ENCODE peak calls at places on chromosomes 5 and 9, in eight cellular contexts. J is AG04450; D is Ammon's horn; F is HEK293T; A is NCI-H1105 treated with DMSO at 0.1 percent for 48 hours; Y is prostate gland; L is effector CD4-positive, alpha-beta T cell; N is GM23248. X is an unnamed sample.

GRCh38 chr5:139050432-139050831 is 147.7 kb downstream of the SIL1 start:
- DNase-seq in J (no peak), N (no peak), Y (no peak), D (no peak), F (no peak), L (no peak), A (no peak), X (no peak)

GRCh38 chr5:78691073-78691960 is 42.7 kb upstream of the LHFPL2 start:
- DNase-seq in L (no peak), Y (no peak), D (no peak), F (no peak), N (no peak), J (no peak), A (no peak), X (peak; percentile 35)

GRCh38 chr9:84404095-84404686 is 63.6 kb upstream of the SLC28A3 start:
- DNase-seq in L (no peak), J (no peak), D (no peak), A (no peak), F (peak; percentile 65), N (peak; percentile 10), Y (no peak), X (no peak)

GRCh38 chr9:125325821-125326220 is 64.2 kb downstream of the GAPVD1 start:
- DNase-seq in L (no peak), D (no peak), F (no peak), N (peak; percentile 17), J (no peak), A (no peak), Y (no peak), X (no peak)

GRCh38 chr5:160030631-160031377 is 21.9 kb downstream of the TTC1 start:
- DNase-seq in N (peak; percentile 38), D (peak; percentile 69), L (no peak), J (no peak), F (no peak), Y (no peak), A (no peak), X (no peak)

GRCh38 chr9:116389546-116390305 is 236.1 kb downstream of the PAPPA start:
- DNase-seq in F (no peak), Y (no peak), N (peak; percentile 41), D (no peak), A (no peak), J (no peak), L (no peak), X (no peak)

GRCh38 chr5:93708442-93708841 is 33.0 kb downstream of the POU5F2 start:
- DNase-seq in A (no peak), N (no peak), L (no peak), F (no peak), Y (no peak), D (no peak), J (no peak), X (no peak)

GRCh38 chr5:45793638-45794532 is 97.7 kb upstream of the HCN1 start:
- DNase-seq in D (no peak), A (no peak), L (no peak), Y (no peak), F (no peak), J (no peak), N (no peak), X (no peak)

GRCh38 chr5:132325691-132326090 is 31.5 kb downstream of the SLC22A4 start:
- DNase-seq in L (no peak), Y (no peak), A (no peak), N (no peak), F (no peak), J (no peak), D (no peak), X (no peak)

GRCh38 chr9:135344915-135345500 is 134.6 kb upstream of the PPP1R26 start:
- DNase-seq in D (no peak), N (no peak), L (no peak), A (no peak), J (no peak), Y (no peak), F (no peak), X (no peak)

GRCh38 chr5:45596320-45596719 is 99.9 kb downstream of the HCN1 start:
- DNase-seq in D (no peak), A (no peak), Y (no peak), L (no peak), F (no peak), N (no peak), J (no peak), X (no peak)

GRCh38 chr5:80990971-80991370 is 30.8 kb downstream of the RASGRF2 start:
- DNase-seq in N (no peak), L (no peak), J (no peak), A (no peak), D (no peak), Y (no peak), F (no peak), X (no peak)

GRCh38 chr5:43231977-43232376 is 40.0 kb downstream of the NIM1K start:
- DNase-seq in L (no peak), Y (peak; percentile 11), D (peak; percentile 4), J (no peak), N (peak; percentile 13), A (no peak), F (no peak), X (peak; percentile 95)